ENCODE peak calls at places on chromosome 6, in five cellular contexts. C is endothelial cell of umbilical vein, F is HL-60, U is stomach, I is H1. T is an unnamed sample.

GRCh38 chr6:158654498-158654897 is 4.6 kb downstream of the SYTL3 start:
- DNase-seq in C (no peak), F (peak; percentile 66), U (peak; percentile 53), I (no peak), T (no peak)

GRCh38 chr6:158642097-158642601 is 2.4 kb downstream of the DYNLT1 start:
- DNase-seq in C (peak; percentile 85), F (no peak), U (peak; percentile 22), I (no peak), T (no peak)

GRCh38 chr6:7803219-7803618 is 77.3 kb downstream of the BMP6 start:
- DNase-seq in C (no peak), F (no peak), U (no peak), I (no peak), T (no peak)

GRCh38 chr6:10510592-10511367 is 10.4 kb upstream of the GCNT2 start:
- DNase-seq in C (peak; percentile 75), F (peak; percentile 78), U (peak; percentile 75), I (peak; percentile 62), T (peak; percentile 69)

GRCh38 chr6:35050291-35050987 is 90.7 kb downstream of the TCP11 start:
- DNase-seq in C (no peak), F (peak; percentile 57), U (no peak), I (no peak), T (no peak)

GRCh38 chr6:22756365-22756764 is 187.0 kb downstream of the HDGFL1 start:
- DNase-seq in C (peak; percentile 18), F (no peak), U (no peak), I (no peak), T (no peak)

GRCh38 chr6:90021701-90022100 is 127.4 kb downstream of the GJA10 start:
- DNase-seq in C (no peak), F (no peak), U (no peak), I (no peak), T (no peak)

GRCh38 chr6:113529191-113529590 is 328.0 kb upstream of the MARCKS start:
- DNase-seq in C (peak; percentile 24), F (no peak), U (no peak), I (no peak), T (no peak)

DNA sequence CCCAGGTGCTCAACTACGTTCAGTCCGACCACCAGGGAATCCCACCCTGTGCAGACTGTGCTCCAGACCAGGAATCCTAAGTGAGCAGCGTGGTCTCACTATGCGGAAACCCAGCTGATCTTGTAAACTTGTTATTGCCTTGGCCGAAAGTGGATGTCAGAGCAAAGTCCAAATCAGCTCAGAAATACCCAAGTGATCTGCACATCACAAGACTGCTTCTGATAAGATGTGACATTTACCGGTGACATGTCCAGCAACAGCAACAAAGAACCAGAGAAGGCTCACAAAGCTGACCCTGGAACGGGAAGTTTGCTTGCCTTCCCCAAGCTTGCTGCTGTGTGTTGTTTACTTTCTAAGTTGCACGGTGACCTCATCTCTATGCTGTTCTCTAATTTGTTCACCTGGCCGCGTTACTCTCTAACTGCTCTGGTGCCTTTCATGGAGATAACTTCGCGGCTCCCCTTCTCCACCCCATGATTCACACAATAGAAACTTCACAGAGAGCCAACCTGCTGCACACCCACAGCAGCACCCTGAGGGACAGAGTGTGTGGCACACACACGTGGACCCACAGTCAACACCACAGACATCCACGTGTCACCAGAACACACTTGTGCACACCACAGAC is 1.7 kb downstream of the BNIP5 start:
- DNase-seq in C (no peak), F (no peak), U (peak; percentile 50), I (no peak), T (no peak)
- TF ChIP-seq POLR2AphosphoS5 in C (no peak), F (no peak), U (no peak), I (no peak), T (peak; percentile 37)

GRCh38 chr6:33276864-33277662 is at the start of gene B3GALT4:
- DNase-seq in C (peak; percentile 67), F (peak; percentile 80), U (peak; percentile 84), I (peak; percentile 89), T (peak; percentile 76)
- H3K27ac ChIP-seq in C (peak within 1 kb of the TSS; percentile 4), F (peak within 1 kb of the TSS; percentile 78), U (peak within 1 kb of the TSS; percentile 97), I (peak within 1 kb of the TSS; percentile 55), T (peak within 1 kb of the TSS; percentile 87)

GRCh38 chr6:31557443-31558317 is 10.3 kb downstream of the NFKBIL1 start:
- DNase-seq in C (no peak), F (peak; percentile 51), U (no peak), I (no peak), T (no peak)
- TF ChIP-seq POLR2AphosphoS5 in C (no peak), F (no peak), U (no peak), I (no peak), T (no peak)

DNA sequence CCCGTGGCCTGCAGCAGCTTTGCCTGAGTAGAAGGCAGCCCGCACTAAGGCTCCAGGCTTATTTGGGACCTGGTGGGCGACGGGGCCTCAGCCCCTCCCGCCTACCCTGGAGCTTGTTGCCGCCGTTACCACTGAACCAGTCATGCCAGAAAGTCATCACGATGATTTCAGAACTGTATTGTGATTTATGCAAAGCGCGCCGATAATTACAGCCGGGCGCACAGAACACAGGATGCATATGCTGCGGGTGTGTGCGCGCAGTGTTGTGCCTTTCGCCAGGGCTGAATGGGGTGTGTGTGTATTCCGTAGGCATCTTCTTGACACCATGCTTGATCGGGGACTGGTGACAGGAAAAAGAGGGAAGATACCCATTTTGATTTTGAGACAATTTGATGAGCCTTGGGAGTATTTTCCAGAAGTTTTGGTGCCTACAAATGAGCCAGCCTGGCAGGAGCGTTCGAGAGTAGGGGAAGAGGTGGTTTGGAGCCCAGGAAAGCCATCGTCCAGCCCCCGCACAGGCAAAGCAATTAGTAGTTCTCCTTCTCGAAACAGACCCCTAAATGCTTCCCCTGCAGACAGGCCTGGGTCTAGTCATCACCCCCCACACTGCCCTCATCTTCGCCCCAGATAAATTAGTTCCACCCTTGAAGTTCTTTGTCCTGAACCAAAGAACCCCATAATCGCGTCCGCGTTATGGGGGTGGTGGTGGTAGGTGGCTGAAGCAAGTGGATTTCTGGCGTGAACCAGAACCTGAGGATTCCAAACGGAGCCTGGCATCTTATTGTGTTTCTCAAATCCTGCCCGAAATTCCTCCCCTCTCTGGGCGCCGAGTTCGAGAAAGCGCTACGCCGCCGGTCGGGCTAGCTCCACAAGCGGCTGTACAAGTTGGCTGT is 1.9 kb upstream of the NR2E1 start:
- DNase-seq in C (no peak), F (no peak), U (no peak), I (no peak), T (no peak)
- H3K27ac ChIP-seq in C (no peak overlapping the region), F (no peak overlapping the region), U (no peak overlapping the region), I (no peak overlapping the region), T (no peak overlapping the region)